ENCODE peak calls at places on chromosomes 1 and 21, in four cellular contexts. One of them, this sample, is unnamed. For H3K4me1, the result is how much of the 10 kb centered on the place peaks cover.

GRCh38 chr1:107546571-107546970 is 405.7 kb downstream of the NTNG1 start:
- DNase-seq in left lung: no peak
- DNase-seq in mammary epithelial cell: no peak
- DNase-seq in stomach: no peak
- DNase-seq in this sample: no peak

GRCh38 chr1:116457944-116458343 is 84.9 kb downstream of the ATP1A1 start:
- DNase-seq in left lung: no peak
- DNase-seq in mammary epithelial cell: no peak
- DNase-seq in stomach: no peak
- DNase-seq in this sample: no peak

GRCh38 chr1:9437931-9438330 is 101.3 kb upstream of the SLC25A33 start:
- DNase-seq in left lung: peak
- DNase-seq in mammary epithelial cell: peak
- DNase-seq in stomach: no peak
- DNase-seq in this sample: no peak

GRCh38 chr1:44067258-44068250 is 36.3 kb upstream of the SLC6A9 start:
- DNase-seq in left lung: no peak
- DNase-seq in mammary epithelial cell: no peak
- DNase-seq in stomach: no peak
- DNase-seq in this sample: no peak

GRCh38 chr21:27424601-27425000 is 457.7 kb upstream of the ADAMTS5 start:
- DNase-seq in left lung: no peak
- DNase-seq in mammary epithelial cell: peak
- DNase-seq in stomach: no peak
- DNase-seq in this sample: no peak

GRCh38 chr1:163130250-163130856 is 61.2 kb downstream of the RGS4 start:
- DNase-seq in left lung: no peak
- DNase-seq in mammary epithelial cell: no peak
- DNase-seq in stomach: no peak
- DNase-seq in this sample: no peak

GRCh38 chr1:6517435-6517851 is 26.0 kb upstream of the PLEKHG5 start:
- DNase-seq in left lung: no peak
- DNase-seq in mammary epithelial cell: no peak
- DNase-seq in stomach: no peak
- DNase-seq in this sample: no peak

GRCh38 chr1:51506537-51506936 is 12.5 kb downstream of the EPS15 start:
- DNase-seq in left lung: no peak
- DNase-seq in mammary epithelial cell: peak
- DNase-seq in stomach: no peak
- DNase-seq in this sample: no peak

GRCh38 chr1:231949277-231950122 is 322.9 kb downstream of the DISC1 start:
- DNase-seq in left lung: no peak
- DNase-seq in mammary epithelial cell: no peak
- DNase-seq in stomach: no peak
- DNase-seq in this sample: no peak
- TF ChIP-seq CTCF in left lung: no peak
- TF ChIP-seq CTCF in mammary epithelial cell: no peak
- TF ChIP-seq CTCF in stomach: no peak
- TF ChIP-seq CTCF in this sample: no peak

GRCh38 chr1:176515310-176515709 is 52.3 kb downstream of the PAPPA2 start:
- DNase-seq in left lung: no peak
- DNase-seq in mammary epithelial cell: peak
- DNase-seq in stomach: no peak
- DNase-seq in this sample: no peak

GRCh38 chr1:176517484-176517883 is 54.5 kb downstream of the PAPPA2 start:
- DNase-seq in left lung: no peak
- DNase-seq in mammary epithelial cell: peak
- DNase-seq in stomach: no peak
- DNase-seq in this sample: no peak

GRCh38 chr1:176522310-176522846 is 59.4 kb downstream of the PAPPA2 start:
- DNase-seq in left lung: no peak
- DNase-seq in mammary epithelial cell: peak
- DNase-seq in stomach: no peak
- DNase-seq in this sample: no peak

GRCh38 chr1:176521211-176521610 is 58.2 kb downstream of the PAPPA2 start:
- DNase-seq in left lung: no peak
- DNase-seq in mammary epithelial cell: no peak
- DNase-seq in stomach: no peak
- DNase-seq in this sample: no peak
- H3K4me1 ChIP-seq in left lung: under half
- H3K4me1 ChIP-seq in mammary epithelial cell: under half
- H3K4me1 ChIP-seq in stomach: under half
- H3K4me1 ChIP-seq in this sample: under half

GRCh38 chr21:45387506-45387905 is 17.5 kb upstream of the COL18A1 start:
- DNase-seq in left lung: no peak
- DNase-seq in mammary epithelial cell: no peak
- DNase-seq in stomach: no peak
- DNase-seq in this sample: peak

GRCh38 chr21:45386336-45386727 is 18.6 kb upstream of the COL18A1 start:
- DNase-seq in left lung: peak
- DNase-seq in mammary epithelial cell: no peak
- DNase-seq in stomach: no peak
- DNase-seq in this sample: peak

GRCh38 chr21:45385549-45386050 is 19.4 kb upstream of the COL18A1 start:
- DNase-seq in left lung: peak
- DNase-seq in mammary epithelial cell: no peak
- DNase-seq in stomach: no peak
- DNase-seq in this sample: peak

GRCh38 chr21:45388011-45388521 is 16.9 kb upstream of the COL18A1 start:
- DNase-seq in left lung: peak
- DNase-seq in mammary epithelial cell: no peak
- DNase-seq in stomach: no peak
- DNase-seq in this sample: peak

DNA sequence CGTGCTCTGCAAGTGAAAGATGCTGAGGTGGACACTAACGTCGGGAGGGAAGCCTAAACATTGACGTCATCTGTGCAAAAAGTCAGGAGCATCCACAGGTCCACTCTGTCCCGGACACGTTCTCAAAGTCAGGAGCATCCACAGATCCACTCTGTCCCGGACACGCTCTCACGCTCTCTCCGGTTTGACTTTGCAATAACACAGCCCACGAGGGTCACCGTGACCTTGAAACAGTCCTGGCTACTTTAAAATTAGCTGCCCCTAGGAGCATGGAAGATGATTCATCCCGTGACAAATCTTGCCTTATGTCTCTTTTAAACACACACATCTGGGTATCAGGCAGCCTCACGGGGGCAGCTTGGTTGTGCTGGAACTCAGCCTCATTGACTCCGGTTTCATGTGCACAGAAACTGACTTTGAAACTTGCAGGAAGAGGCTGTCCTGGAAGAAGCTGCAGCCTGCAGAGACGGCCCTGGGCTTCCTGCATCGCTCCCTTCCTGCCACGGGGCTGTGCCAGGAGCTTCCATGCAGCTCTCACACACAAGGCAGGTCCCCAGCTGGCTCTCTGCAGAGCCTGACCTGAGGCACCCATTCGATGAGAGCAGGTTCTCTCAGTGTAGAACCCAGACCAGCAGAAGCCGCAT is 18.1 kb upstream of the COL18A1 start:
- DNase-seq in left lung: peak
- DNase-seq in mammary epithelial cell: peak
- DNase-seq in stomach: no peak
- DNase-seq in this sample: peak
- TF ChIP-seq CTCF in left lung: no peak
- TF ChIP-seq CTCF in mammary epithelial cell: peak
- TF ChIP-seq CTCF in stomach: no peak
- TF ChIP-seq CTCF in this sample: no peak

DNA sequence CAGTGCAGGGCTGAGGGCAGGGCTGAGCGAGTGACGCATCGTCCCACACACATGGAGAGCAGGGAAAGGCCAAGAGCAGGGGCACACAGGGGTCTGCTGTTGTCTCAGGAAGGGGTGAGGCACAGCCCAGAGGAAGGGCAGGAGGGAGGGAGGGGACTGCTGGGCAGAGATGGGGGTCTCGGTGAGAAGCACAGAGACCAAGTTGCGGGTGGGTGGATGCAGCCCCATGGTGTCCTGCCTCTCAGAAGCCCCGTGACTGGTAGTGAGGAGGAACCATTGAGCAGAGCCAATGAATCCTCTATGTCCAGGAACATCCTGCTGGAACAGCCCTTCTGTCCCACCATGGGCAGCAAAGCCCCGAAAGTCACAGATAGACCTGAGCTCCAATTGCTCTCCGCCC is 17.8 kb downstream of the C1orf198 start:
- DNase-seq in left lung: no peak
- DNase-seq in mammary epithelial cell: no peak
- DNase-seq in stomach: no peak
- DNase-seq in this sample: no peak
- H3K4me1 ChIP-seq in left lung: under half
- H3K4me1 ChIP-seq in mammary epithelial cell: under half
- H3K4me1 ChIP-seq in stomach: under half
- H3K4me1 ChIP-seq in this sample: under half

DNA sequence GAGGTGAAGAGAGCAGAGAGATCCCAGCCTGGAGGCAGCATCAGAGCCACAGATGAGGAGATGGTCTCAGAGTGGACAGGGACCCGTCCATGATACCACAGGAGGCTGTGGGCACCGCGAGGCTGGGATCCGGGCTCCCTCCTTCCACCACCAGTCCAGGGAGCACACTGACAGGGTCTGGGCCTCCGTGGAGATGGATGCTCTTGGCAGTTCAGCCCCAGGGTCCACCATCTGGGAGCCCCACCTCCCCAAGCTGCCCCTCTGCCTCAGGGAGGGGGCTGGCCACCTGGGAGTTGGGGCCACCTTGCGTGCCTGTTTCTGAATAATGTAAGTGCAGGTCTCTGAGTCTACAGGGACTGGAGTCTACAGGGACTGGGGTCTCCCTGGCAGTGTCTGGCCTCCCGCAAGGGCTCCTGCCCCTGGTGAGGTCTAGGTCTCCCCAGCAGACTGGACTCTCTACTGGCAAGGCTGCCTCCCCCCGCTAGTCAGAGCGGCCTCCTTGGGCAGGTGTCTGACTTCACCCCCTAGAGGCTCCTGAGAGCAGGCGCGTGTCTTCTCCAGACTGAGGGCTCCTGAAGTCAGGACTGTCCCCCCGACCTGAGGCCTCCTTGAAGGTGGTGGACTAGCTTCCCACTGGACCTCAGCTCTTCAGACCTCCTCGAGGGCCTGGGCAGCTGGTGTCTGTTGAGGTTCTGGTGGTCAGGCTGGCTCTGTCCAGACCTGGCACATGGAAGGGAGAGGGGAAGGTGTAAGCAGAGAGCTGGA is 218.5 kb downstream of the PTPRU start:
- DNase-seq in left lung: no peak
- DNase-seq in mammary epithelial cell: no peak
- DNase-seq in stomach: no peak
- DNase-seq in this sample: no peak
- TF ChIP-seq CTCF in left lung: no peak
- TF ChIP-seq CTCF in mammary epithelial cell: no peak
- TF ChIP-seq CTCF in stomach: no peak
- TF ChIP-seq CTCF in this sample: no peak

DNA sequence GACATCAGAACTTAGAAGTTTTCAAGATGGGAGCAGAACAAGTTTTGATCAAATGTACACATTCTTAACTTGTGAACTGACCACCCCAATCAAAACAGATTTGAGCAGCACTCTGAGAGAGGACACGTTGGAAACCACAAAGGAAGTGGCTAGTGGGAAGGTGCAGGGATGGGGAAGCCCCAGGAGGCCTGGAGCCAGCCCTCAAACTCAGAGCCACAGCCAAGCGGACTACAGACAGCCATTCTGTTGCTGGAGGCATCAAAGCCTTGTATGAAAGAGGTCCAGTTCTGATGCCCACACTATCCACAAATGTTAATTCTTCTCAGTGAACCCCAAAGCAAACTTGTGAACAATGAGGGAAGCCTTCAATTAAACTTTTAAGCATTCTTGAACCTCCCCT is 143.6 kb upstream of the RAB4A start:
- DNase-seq in left lung: no peak
- DNase-seq in mammary epithelial cell: peak
- DNase-seq in stomach: peak
- DNase-seq in this sample: no peak
- H3K4me1 ChIP-seq in left lung: under half
- H3K4me1 ChIP-seq in mammary epithelial cell: under half
- H3K4me1 ChIP-seq in stomach: half or more
- H3K4me1 ChIP-seq in this sample: under half

GRCh38 chr1:152461544-152461943 is 47.5 kb upstream of the CRNN start:
- DNase-seq in left lung: no peak
- DNase-seq in mammary epithelial cell: peak
- DNase-seq in stomach: peak
- DNase-seq in this sample: no peak
- TF ChIP-seq CTCF in left lung: peak
- TF ChIP-seq CTCF in mammary epithelial cell: peak
- TF ChIP-seq CTCF in stomach: peak
- TF ChIP-seq CTCF in this sample: peak

GRCh38 chr1:32759521-32759980 is 57.0 kb upstream of the SYNC start:
- DNase-seq in left lung: peak
- DNase-seq in mammary epithelial cell: peak
- DNase-seq in stomach: peak
- DNase-seq in this sample: peak
- H3K4me1 ChIP-seq in left lung: under half
- H3K4me1 ChIP-seq in mammary epithelial cell: half or more
- H3K4me1 ChIP-seq in stomach: half or more
- H3K4me1 ChIP-seq in this sample: under half

GRCh38 chr1:164625004-164625617 is 66.1 kb downstream of the PBX1 start:
- DNase-seq in left lung: no peak
- DNase-seq in mammary epithelial cell: no peak
- DNase-seq in stomach: no peak
- DNase-seq in this sample: no peak
- TF ChIP-seq CTCF in left lung: no peak
- TF ChIP-seq CTCF in mammary epithelial cell: peak
- TF ChIP-seq CTCF in stomach: no peak
- TF ChIP-seq CTCF in this sample: peak

GRCh38 chr1:31423418-31423947 is 10.5 kb downstream of the SERINC2 start:
- DNase-seq in left lung: no peak
- DNase-seq in mammary epithelial cell: no peak
- DNase-seq in stomach: no peak
- DNase-seq in this sample: no peak
- H3K4me1 ChIP-seq in left lung: under half
- H3K4me1 ChIP-seq in mammary epithelial cell: half or more
- H3K4me1 ChIP-seq in stomach: under half
- H3K4me1 ChIP-seq in this sample: under half

This sample was measured in upper lobe of right lung.